ENCODE peak calls at places on chromosomes 2 and 18, in six cellular contexts. One of them, this sample, is unnamed. For H3K27me3, the result is how much of the 10 kb centered on the place peaks cover.

GRCh38 chr2:11038641-11039040 is 116.6 kb upstream of the SLC66A3 start:
- DNase-seq in MM.1S: no peak
- DNase-seq in uterus: no peak
- DNase-seq in cardiac muscle cell: no peak
- DNase-seq in lower lobe of right lung: no peak
- DNase-seq in HCT116: no peak
- DNase-seq in this sample: no peak

GRCh38 chr2:239555566-239555895 is 154.7 kb upstream of the HDAC4 start:
- DNase-seq in MM.1S: no peak
- DNase-seq in uterus: no peak
- DNase-seq in cardiac muscle cell: no peak
- DNase-seq in lower lobe of right lung: no peak
- DNase-seq in HCT116: no peak
- DNase-seq in this sample: no peak

GRCh38 chr2:109322111-109322510 is 193.1 kb downstream of the SH3RF3 start:
- DNase-seq in MM.1S: no peak
- DNase-seq in uterus: peak
- DNase-seq in cardiac muscle cell: peak
- DNase-seq in lower lobe of right lung: peak
- DNase-seq in HCT116: no peak
- DNase-seq in this sample: no peak

GRCh38 chr2:735670-736218 is 58.5 kb upstream of the TMEM18 start:
- DNase-seq in MM.1S: no peak
- DNase-seq in uterus: no peak
- DNase-seq in cardiac muscle cell: no peak
- DNase-seq in lower lobe of right lung: no peak
- DNase-seq in HCT116: no peak
- DNase-seq in this sample: no peak

GRCh38 chr18:58269931-58270330 is 225.9 kb downstream of the NEDD4L start:
- DNase-seq in MM.1S: no peak
- DNase-seq in uterus: no peak
- DNase-seq in cardiac muscle cell: no peak
- DNase-seq in lower lobe of right lung: no peak
- DNase-seq in HCT116: peak
- DNase-seq in this sample: no peak

GRCh38 chr2:47076586-47077441 is 78.3 kb downstream of the STPG4 start:
- DNase-seq in MM.1S: no peak
- DNase-seq in uterus: peak
- DNase-seq in cardiac muscle cell: peak
- DNase-seq in lower lobe of right lung: peak
- DNase-seq in HCT116: peak
- DNase-seq in this sample: no peak

GRCh38 chr18:12031181-12031580 is 49.9 kb downstream of the IMPA2 start:
- DNase-seq in MM.1S: no peak
- DNase-seq in uterus: no peak
- DNase-seq in cardiac muscle cell: no peak
- DNase-seq in lower lobe of right lung: no peak
- DNase-seq in HCT116: no peak
- DNase-seq in this sample: no peak

GRCh38 chr2:205383601-205384000 is 298.7 kb upstream of the NRP2 start:
- DNase-seq in MM.1S: no peak
- DNase-seq in uterus: no peak
- DNase-seq in cardiac muscle cell: no peak
- DNase-seq in lower lobe of right lung: no peak
- DNase-seq in HCT116: no peak
- DNase-seq in this sample: no peak

GRCh38 chr2:28129955-28130695 is 239.6 kb downstream of the BABAM2 start:
- DNase-seq in MM.1S: no peak
- DNase-seq in uterus: no peak
- DNase-seq in cardiac muscle cell: peak
- DNase-seq in lower lobe of right lung: no peak
- DNase-seq in HCT116: no peak
- DNase-seq in this sample: no peak

GRCh38 chr18:725641-726040 is 13.2 kb upstream of the ENOSF1 start:
- DNase-seq in MM.1S: no peak
- DNase-seq in uterus: no peak
- DNase-seq in cardiac muscle cell: no peak
- DNase-seq in lower lobe of right lung: no peak
- DNase-seq in HCT116: no peak
- DNase-seq in this sample: no peak

GRCh38 chr18:34760444-34760843 is 50.3 kb downstream of the DTNA start:
- DNase-seq in MM.1S: no peak
- DNase-seq in uterus: no peak
- DNase-seq in cardiac muscle cell: no peak
- DNase-seq in lower lobe of right lung: no peak
- DNase-seq in HCT116: no peak
- DNase-seq in this sample: no peak

GRCh38 chr2:130869441-130870160 is 32.9 kb downstream of the ARHGEF4 start:
- DNase-seq in MM.1S: no peak
- DNase-seq in uterus: no peak
- DNase-seq in cardiac muscle cell: peak
- DNase-seq in lower lobe of right lung: no peak
- DNase-seq in HCT116: no peak
- DNase-seq in this sample: no peak

GRCh38 chr2:152189622-152190495 is 14.3 kb upstream of the STAM2 start:
- DNase-seq in MM.1S: peak
- DNase-seq in uterus: peak
- DNase-seq in cardiac muscle cell: peak
- DNase-seq in lower lobe of right lung: no peak
- DNase-seq in HCT116: peak
- DNase-seq in this sample: no peak

GRCh38 chr2:68302281-68302680 is 17.5 kb downstream of the CNRIP1 start:
- DNase-seq in MM.1S: no peak
- DNase-seq in uterus: no peak
- DNase-seq in cardiac muscle cell: no peak
- DNase-seq in lower lobe of right lung: no peak
- DNase-seq in HCT116: no peak
- DNase-seq in this sample: no peak

GRCh38 chr2:168136392-168136977 is 110.9 kb downstream of the STK39 start:
- DNase-seq in MM.1S: peak
- DNase-seq in uterus: no peak
- DNase-seq in cardiac muscle cell: peak
- DNase-seq in lower lobe of right lung: no peak
- DNase-seq in HCT116: peak
- DNase-seq in this sample: no peak

GRCh38 chr18:7084080-7084765 is 33.4 kb downstream of the LAMA1 start:
- DNase-seq in MM.1S: no peak
- DNase-seq in uterus: no peak
- DNase-seq in cardiac muscle cell: peak
- DNase-seq in lower lobe of right lung: no peak
- DNase-seq in HCT116: no peak
- DNase-seq in this sample: no peak

GRCh38 chr2:6069354-6069753 is 377.2 kb downstream of the SOX11 start:
- DNase-seq in MM.1S: no peak
- DNase-seq in uterus: no peak
- DNase-seq in cardiac muscle cell: no peak
- DNase-seq in lower lobe of right lung: no peak
- DNase-seq in HCT116: no peak
- DNase-seq in this sample: no peak

GRCh38 chr18:11498821-11499220 is 110.6 kb upstream of the SLC35G4 start:
- DNase-seq in MM.1S: no peak
- DNase-seq in uterus: no peak
- DNase-seq in cardiac muscle cell: no peak
- DNase-seq in lower lobe of right lung: no peak
- DNase-seq in HCT116: no peak
- DNase-seq in this sample: no peak

GRCh38 chr2:236782938-236783337 is 213.3 kb downstream of the ACKR3 start:
- DNase-seq in MM.1S: no peak
- DNase-seq in uterus: no peak
- DNase-seq in cardiac muscle cell: peak
- DNase-seq in lower lobe of right lung: no peak
- DNase-seq in HCT116: no peak
- DNase-seq in this sample: no peak
- H3K27ac ChIP-seq in MM.1S: no peak
- H3K27ac ChIP-seq in uterus: no peak
- H3K27ac ChIP-seq in cardiac muscle cell: no peak
- H3K27ac ChIP-seq in lower lobe of right lung: no peak
- H3K27ac ChIP-seq in HCT116: no peak
- H3K27ac ChIP-seq in this sample: no peak

DNA sequence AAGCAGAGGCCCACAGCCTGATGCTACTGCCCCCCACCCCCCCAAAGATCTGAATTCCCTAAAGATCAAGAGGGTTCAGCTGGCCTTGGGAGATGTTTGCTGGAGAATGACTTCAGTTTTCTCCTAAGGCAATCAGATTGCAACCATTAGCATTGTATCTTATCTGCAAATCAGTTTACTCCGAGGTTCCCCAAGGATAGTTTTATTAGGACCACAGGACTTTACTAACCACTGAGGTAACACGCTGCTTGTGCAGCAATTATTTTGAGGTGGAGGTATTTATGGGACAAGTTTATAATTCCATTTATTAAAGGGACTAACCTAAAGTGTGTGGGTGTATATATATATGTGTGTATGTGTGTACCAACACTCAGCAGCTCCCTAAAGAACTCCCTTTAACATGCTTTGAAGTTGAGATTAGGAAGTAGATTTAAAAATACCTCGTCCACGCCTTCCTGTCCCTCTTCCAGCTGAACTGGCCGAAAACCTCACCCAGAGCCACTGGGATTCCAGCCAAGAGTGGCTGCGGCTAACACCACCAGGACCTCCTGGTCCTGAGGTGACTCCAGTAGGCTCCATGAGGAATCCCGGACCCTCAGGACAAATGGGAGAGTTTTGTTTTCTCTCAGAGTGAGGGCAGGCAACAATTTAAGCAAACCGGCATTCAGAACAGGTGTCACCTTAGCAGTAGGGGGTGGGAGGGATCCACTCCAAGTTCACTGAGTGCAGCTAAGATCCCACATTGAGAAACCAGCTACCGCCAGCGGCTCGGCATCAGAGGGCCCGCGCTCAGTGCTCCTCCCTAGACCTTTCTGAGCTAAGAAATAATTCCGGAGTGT is 3.0 kb upstream of the DLX1 start:
- DNase-seq in MM.1S: no peak
- DNase-seq in uterus: no peak
- DNase-seq in cardiac muscle cell: no peak
- DNase-seq in lower lobe of right lung: no peak
- DNase-seq in HCT116: no peak
- DNase-seq in this sample: no peak
- H3K27me3 ChIP-seq in MM.1S: half or more
- H3K27me3 ChIP-seq in uterus: half or more
- H3K27me3 ChIP-seq in cardiac muscle cell: half or more
- H3K27me3 ChIP-seq in lower lobe of right lung: half or more
- H3K27me3 ChIP-seq in HCT116: under half
- H3K27me3 ChIP-seq in this sample: half or more

GRCh38 chr2:212892193-212892592 is 259.2 kb downstream of the IKZF2 start:
- DNase-seq in MM.1S: no peak
- DNase-seq in uterus: no peak
- DNase-seq in cardiac muscle cell: peak
- DNase-seq in lower lobe of right lung: no peak
- DNase-seq in HCT116: peak
- DNase-seq in this sample: no peak
- TF ChIP-seq CTCF in MM.1S: peak
- TF ChIP-seq CTCF in uterus: no peak
- TF ChIP-seq CTCF in cardiac muscle cell: peak
- TF ChIP-seq CTCF in lower lobe of right lung: peak
- TF ChIP-seq CTCF in HCT116: peak
- TF ChIP-seq CTCF in this sample: no peak

DNA sequence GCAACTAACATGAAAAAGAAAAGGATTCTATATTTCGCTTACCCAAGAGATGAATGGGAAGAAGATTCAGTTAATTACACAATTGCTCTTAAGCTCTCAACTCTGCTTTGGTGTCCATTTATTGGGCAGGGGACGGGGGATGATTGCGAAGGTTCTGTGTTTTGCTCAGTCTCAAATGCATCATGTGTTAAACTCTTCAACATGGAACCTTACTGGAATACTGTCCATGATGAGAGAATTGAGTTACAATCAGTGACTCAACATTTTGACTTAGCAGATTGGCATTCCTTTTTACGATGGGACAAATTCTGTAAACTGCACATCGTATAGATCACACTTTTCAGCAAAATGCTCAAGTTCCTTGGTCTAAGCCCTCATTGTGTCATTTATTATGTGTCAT is 135.6 kb downstream of the RBMS1 start:
- DNase-seq in MM.1S: no peak
- DNase-seq in uterus: no peak
- DNase-seq in cardiac muscle cell: no peak
- DNase-seq in lower lobe of right lung: no peak
- DNase-seq in HCT116: no peak
- DNase-seq in this sample: no peak
- H3K27ac ChIP-seq in MM.1S: no peak
- H3K27ac ChIP-seq in uterus: no peak
- H3K27ac ChIP-seq in cardiac muscle cell: no peak
- H3K27ac ChIP-seq in lower lobe of right lung: no peak
- H3K27ac ChIP-seq in HCT116: no peak
- H3K27ac ChIP-seq in this sample: no peak

GRCh38 chr18:23485386-23485785 is 17.9 kb upstream of the RMC1 start:
- DNase-seq in MM.1S: no peak
- DNase-seq in uterus: no peak
- DNase-seq in cardiac muscle cell: no peak
- DNase-seq in lower lobe of right lung: no peak
- DNase-seq in HCT116: no peak
- DNase-seq in this sample: no peak
- H3K27me3 ChIP-seq in MM.1S: under half
- H3K27me3 ChIP-seq in uterus: under half
- H3K27me3 ChIP-seq in cardiac muscle cell: under half
- H3K27me3 ChIP-seq in lower lobe of right lung: under half
- H3K27me3 ChIP-seq in HCT116: under half
- H3K27me3 ChIP-seq in this sample: under half

This sample was measured in CD4-positive, alpha-beta T cell.